ENCODE peak calls at places on chromosomes 12 and 14, in four cellular contexts. Z, O, T and H are unnamed samples.

GRCh38 chr12:54306925-54307731 is 6.3 kb upstream of the NFE2 start:
- DNase-seq in Z (peak; percentile 91), O (peak; percentile 58), T (no peak), H (peak; percentile 78)

GRCh38 chr12:127143020-127143419 is 1124.0 kb upstream of the TMEM132C start:
- DNase-seq in Z (no peak), O (no peak), T (no peak), H (no peak)

GRCh38 chr12:77189463-77189862 is 124.1 kb upstream of the E2F7 start:
- DNase-seq in O (no peak), T (no peak), Z (no peak), H (no peak)

GRCh38 chr14:78848234-78848820 is 678.2 kb downstream of the NRXN3 start:
- DNase-seq in T (no peak), Z (peak; percentile 25), O (peak; percentile 29), H (peak; percentile 18)

GRCh38 chr14:92323916-92324818 is 1.2 kb downstream of the SLC24A4 start:
- DNase-seq in O (no peak), Z (no peak), T (no peak), H (no peak)

GRCh38 chr12:108090107-108090899 is 38.8 kb upstream of the WSCD2 start:
- DNase-seq in T (no peak), Z (no peak), O (no peak), H (no peak)

GRCh38 chr12:51821423-51822260 is 26.9 kb downstream of the FIGNL2 start:
- DNase-seq in T (no peak), O (no peak), Z (no peak), H (no peak)

GRCh38 chr14:100407376-100408102 is 84.4 kb downstream of the SLC25A47 start:
- DNase-seq in T (no peak), O (no peak), Z (no peak), H (no peak)

GRCh38 chr12:13841358-13841757 is 140.0 kb downstream of the GRIN2B start:
- DNase-seq in Z (no peak), O (no peak), T (no peak), H (no peak)
- TF ChIP-seq REST in Z (no peak), O (no peak), T (no peak), H (no peak)

DNA sequence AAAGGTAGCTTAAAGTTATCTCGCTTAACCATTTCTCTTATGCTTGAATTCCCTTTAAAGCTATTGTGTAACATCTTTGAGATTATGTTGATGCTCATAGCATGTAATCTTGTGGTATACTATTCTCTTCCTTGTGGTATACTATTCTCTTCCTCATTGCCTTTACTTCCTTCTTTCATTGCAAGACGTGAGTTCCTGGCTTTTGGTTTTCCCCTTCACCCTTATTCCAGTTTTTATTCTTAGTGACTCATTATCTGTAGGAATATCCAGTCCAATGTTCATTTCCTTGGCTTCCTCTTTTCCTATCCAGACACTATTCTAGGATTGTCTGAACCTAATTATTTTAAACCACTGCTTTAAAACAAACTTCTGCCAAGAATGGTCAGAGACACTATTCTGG is 564.0 kb downstream of the CCER1 start:
- DNase-seq in O (no peak), Z (no peak), T (no peak), H (no peak)
- TF ChIP-seq SP1 in O (no peak), Z (no peak), T (no peak), H (no peak)

DNA sequence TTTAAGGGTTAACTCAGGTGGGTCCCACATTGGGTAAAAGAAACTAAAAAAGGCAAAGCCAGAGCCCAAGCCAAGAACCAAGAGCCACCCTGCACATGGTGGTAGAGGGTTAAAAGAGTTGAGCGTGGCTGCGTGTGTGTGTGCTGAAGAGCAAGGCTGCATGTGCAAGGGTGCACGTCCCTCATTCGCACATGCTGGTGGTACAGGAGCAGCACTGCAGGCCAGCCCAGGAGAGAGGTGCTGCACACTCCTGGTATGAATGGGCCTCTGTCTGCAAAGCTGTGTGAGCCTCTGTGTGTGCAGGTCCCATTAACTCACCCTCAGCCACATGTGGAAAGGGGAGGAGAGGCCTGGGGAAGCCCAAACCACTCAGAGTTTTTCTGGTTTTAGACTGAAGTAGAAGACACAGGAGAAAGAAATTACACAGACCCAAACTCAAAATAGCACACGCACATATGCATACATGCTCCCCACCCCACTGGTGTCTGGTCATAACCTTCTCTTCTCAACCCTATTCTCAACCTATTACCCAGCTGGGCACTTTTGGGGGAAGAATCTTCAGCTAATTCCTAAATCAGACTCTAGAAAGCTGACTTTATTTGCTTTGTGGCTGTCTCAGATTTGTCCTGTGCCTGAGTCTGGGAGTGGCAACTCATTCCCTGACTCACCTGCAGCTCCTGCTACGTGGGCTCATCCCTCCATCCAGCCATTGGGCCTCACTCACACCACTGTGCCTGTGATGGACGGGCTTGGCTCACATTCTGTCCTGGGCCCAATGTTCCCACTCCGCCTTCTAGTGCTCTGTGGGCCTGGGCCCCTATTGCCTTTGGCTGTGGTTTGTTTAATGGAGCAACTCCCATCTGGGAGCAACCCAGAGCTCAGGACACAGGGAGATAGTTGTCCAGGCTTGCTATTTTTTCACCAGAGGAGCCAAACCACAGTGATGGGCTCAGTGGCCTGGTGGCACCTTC is 30.8 kb upstream of the COL2A1 start:
- DNase-seq in Z (no peak), O (no peak), T (no peak), H (no peak)
- TF ChIP-seq REST in Z (no peak), O (no peak), T (no peak), H (no peak)

GRCh38 chr12:100372846-100373245 is 16.0 kb downstream of the SLC17A8 start:
- DNase-seq in T (no peak), Z (no peak), O (no peak), H (no peak)

GRCh38 chr12:100371146-100371545 is 14.3 kb downstream of the SLC17A8 start:
- DNase-seq in Z (no peak), O (peak; percentile 28), T (no peak), H (no peak)

GRCh38 chr12:100376166-100376565 is 19.3 kb downstream of the SLC17A8 start:
- DNase-seq in Z (no peak), O (no peak), T (no peak), H (no peak)

GRCh38 chr12:100375023-100375737 is 18.3 kb downstream of the SLC17A8 start:
- DNase-seq in Z (no peak), T (no peak), O (no peak), H (no peak)
- TF ChIP-seq SP1 in Z (no peak), T (no peak), O (no peak), H (no peak)